ENCODE peak calls at places on chromosome 2, in six cellular contexts. One of them, this sample, is unnamed.

GRCh38 chr2:65383571-65384488 is 48.6 kb downstream of the SPRED2 start:
- DNase-seq in Peyer's patch: no peak
- DNase-seq in heart left ventricle: peak; percentile 49
- DNase-seq in A549: no peak
- DNase-seq in prostate gland: peak; percentile 41
- DNase-seq in body of pancreas: peak; percentile 57
- DNase-seq in this sample: no peak

GRCh38 chr2:81545626-81546025 is 1241.1 kb upstream of the LRRTM1 start:
- DNase-seq in Peyer's patch: no peak
- DNase-seq in heart left ventricle: no peak
- DNase-seq in A549: no peak
- DNase-seq in prostate gland: no peak
- DNase-seq in body of pancreas: no peak
- DNase-seq in this sample: no peak

GRCh38 chr2:120390381-120391055 is 44.6 kb downstream of the INHBB start:
- DNase-seq in Peyer's patch: peak; percentile 18
- DNase-seq in heart left ventricle: peak; percentile 7
- DNase-seq in A549: no peak
- DNase-seq in prostate gland: no peak
- DNase-seq in body of pancreas: peak; percentile 3
- DNase-seq in this sample: no peak

GRCh38 chr2:201532686-201533304 is 81.3 kb downstream of the STRADB start:
- DNase-seq in Peyer's patch: no peak
- DNase-seq in heart left ventricle: no peak
- DNase-seq in A549: no peak
- DNase-seq in prostate gland: no peak
- DNase-seq in body of pancreas: no peak
- DNase-seq in this sample: no peak

GRCh38 chr2:42128731-42129486 is 40.2 kb upstream of the EML4 start:
- DNase-seq in Peyer's patch: no peak
- DNase-seq in heart left ventricle: no peak
- DNase-seq in A549: no peak
- DNase-seq in prostate gland: peak; percentile 55
- DNase-seq in body of pancreas: no peak
- DNase-seq in this sample: no peak

GRCh38 chr2:223058952-223059716 is 7.1 kb downstream of the KCNE4 start:
- DNase-seq in Peyer's patch: no peak
- DNase-seq in heart left ventricle: no peak
- DNase-seq in A549: peak; percentile 56
- DNase-seq in prostate gland: no peak
- DNase-seq in body of pancreas: peak; percentile 53
- DNase-seq in this sample: no peak

GRCh38 chr2:39281391-39281790 is 37.6 kb upstream of the CDKL4 start:
- DNase-seq in Peyer's patch: no peak
- DNase-seq in heart left ventricle: no peak
- DNase-seq in A549: no peak
- DNase-seq in prostate gland: no peak
- DNase-seq in body of pancreas: no peak
- DNase-seq in this sample: no peak

GRCh38 chr2:224946911-224947310 is 95.4 kb downstream of the DOCK10 start:
- DNase-seq in Peyer's patch: no peak
- DNase-seq in heart left ventricle: no peak
- DNase-seq in A549: no peak
- DNase-seq in prostate gland: no peak
- DNase-seq in body of pancreas: no peak
- DNase-seq in this sample: no peak

GRCh38 chr2:74199871-74200305 is 1.5 kb downstream of the MTHFD2 start:
- DNase-seq in Peyer's patch: no peak
- DNase-seq in heart left ventricle: no peak
- DNase-seq in A549: no peak
- DNase-seq in prostate gland: no peak
- DNase-seq in body of pancreas: no peak
- DNase-seq in this sample: no peak

GRCh38 chr2:60515751-60516226 is 37.7 kb downstream of the BCL11A start:
- DNase-seq in Peyer's patch: no peak
- DNase-seq in heart left ventricle: no peak
- DNase-seq in A549: no peak
- DNase-seq in prostate gland: no peak
- DNase-seq in body of pancreas: no peak
- DNase-seq in this sample: peak; percentile 54

GRCh38 chr2:6674381-6674780 is 191.3 kb downstream of the CMPK2 start:
- DNase-seq in Peyer's patch: no peak
- DNase-seq in heart left ventricle: no peak
- DNase-seq in A549: no peak
- DNase-seq in prostate gland: no peak
- DNase-seq in body of pancreas: no peak
- DNase-seq in this sample: no peak

GRCh38 chr2:136008205-136008865 is 22.9 kb upstream of the DARS1 start:
- DNase-seq in Peyer's patch: no peak
- DNase-seq in heart left ventricle: peak; percentile 69
- DNase-seq in A549: no peak
- DNase-seq in prostate gland: no peak
- DNase-seq in body of pancreas: peak; percentile 12
- DNase-seq in this sample: peak; percentile 87

GRCh38 chr2:234462218-234462992 is 34.5 kb downstream of the ARL4C start:
- DNase-seq in Peyer's patch: no peak
- DNase-seq in heart left ventricle: no peak
- DNase-seq in A549: peak; percentile 33
- DNase-seq in prostate gland: no peak
- DNase-seq in body of pancreas: no peak
- DNase-seq in this sample: no peak

GRCh38 chr2:74902281-74902860 is 56.1 kb upstream of the POLE4 start:
- DNase-seq in Peyer's patch: no peak
- DNase-seq in heart left ventricle: no peak
- DNase-seq in A549: no peak
- DNase-seq in prostate gland: no peak
- DNase-seq in body of pancreas: no peak
- DNase-seq in this sample: no peak

DNA sequence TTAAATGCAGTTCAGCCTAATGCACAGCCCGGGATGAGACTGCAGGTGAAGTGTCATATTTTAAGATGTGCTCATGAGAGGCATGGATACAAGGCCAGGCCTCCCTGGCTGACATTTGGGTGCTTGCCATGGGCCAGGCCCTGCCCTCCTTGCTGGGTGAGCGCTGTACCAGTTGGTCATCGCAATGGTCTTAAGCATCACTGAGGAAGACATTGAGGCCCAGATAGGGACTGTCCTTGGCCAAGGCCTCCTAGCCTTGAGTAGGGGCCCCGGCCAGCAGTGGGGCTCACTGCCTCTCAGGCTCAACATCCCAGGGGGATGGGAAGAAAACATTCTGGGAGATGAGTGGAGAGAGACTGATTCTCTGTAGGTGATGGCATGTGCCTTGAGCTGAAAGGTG is 184.3 kb downstream of the SH3RF3 start:
- DNase-seq in Peyer's patch: no peak
- DNase-seq in heart left ventricle: no peak
- DNase-seq in A549: no peak
- DNase-seq in prostate gland: no peak
- DNase-seq in body of pancreas: no peak
- DNase-seq in this sample: no peak
- TF ChIP-seq CTCF in Peyer's patch: no peak
- TF ChIP-seq CTCF in heart left ventricle: no peak
- TF ChIP-seq CTCF in A549: no peak
- TF ChIP-seq CTCF in prostate gland: no peak
- TF ChIP-seq CTCF in body of pancreas: no peak
- TF ChIP-seq CTCF in this sample: no peak

GRCh38 chr2:96530144-96530430 is 6.5 kb upstream of the ARID5A start:
- DNase-seq in Peyer's patch: no peak
- DNase-seq in heart left ventricle: no peak
- DNase-seq in A549: no peak
- DNase-seq in prostate gland: no peak
- DNase-seq in body of pancreas: no peak
- DNase-seq in this sample: no peak
- H3K4me1 ChIP-seq in Peyer's patch: peaks cover 54% of the 10 kb centered on the region
- H3K4me1 ChIP-seq in heart left ventricle: peaks cover 81% of the 10 kb centered on the region
- H3K4me1 ChIP-seq in A549: peaks cover 27% of the 10 kb centered on the region
- H3K4me1 ChIP-seq in prostate gland: peaks cover 14% of the 10 kb centered on the region
- H3K4me1 ChIP-seq in body of pancreas: peaks cover 18% of the 10 kb centered on the region
- H3K4me1 ChIP-seq in this sample: peaks cover 58% of the 10 kb centered on the region

GRCh38 chr2:221572180-221572820 is at the start of gene EPHA4:
- DNase-seq in Peyer's patch: peak; percentile 91
- DNase-seq in heart left ventricle: peak; percentile 92
- DNase-seq in A549: peak; percentile 79
- DNase-seq in prostate gland: peak; percentile 90
- DNase-seq in body of pancreas: peak; percentile 94
- DNase-seq in this sample: peak; percentile 86
- TF ChIP-seq POLR2A in Peyer's patch: peak; percentile 59
- TF ChIP-seq POLR2A in heart left ventricle: peak; percentile 51
- TF ChIP-seq POLR2A in A549: peak; percentile 40
- TF ChIP-seq POLR2A in prostate gland: peak; percentile 70
- TF ChIP-seq POLR2A in body of pancreas: peak; percentile 21
- TF ChIP-seq POLR2A in this sample: no peak

GRCh38 chr2:144512421-144513272 is 7.3 kb downstream of the ZEB2 start:
- DNase-seq in Peyer's patch: no peak
- DNase-seq in heart left ventricle: no peak
- DNase-seq in A549: no peak
- DNase-seq in prostate gland: no peak
- DNase-seq in body of pancreas: no peak
- DNase-seq in this sample: no peak

GRCh38 chr2:144513388-144514100 is 6.4 kb downstream of the ZEB2 start:
- DNase-seq in Peyer's patch: no peak
- DNase-seq in heart left ventricle: peak; percentile 41
- DNase-seq in A549: no peak
- DNase-seq in prostate gland: no peak
- DNase-seq in body of pancreas: no peak
- DNase-seq in this sample: no peak

GRCh38 chr2:144511222-144511855 is 8.6 kb downstream of the ZEB2 start:
- DNase-seq in Peyer's patch: no peak
- DNase-seq in heart left ventricle: no peak
- DNase-seq in A549: no peak
- DNase-seq in prostate gland: no peak
- DNase-seq in body of pancreas: no peak
- DNase-seq in this sample: no peak

GRCh38 chr2:144510206-144510991 is 9.5 kb downstream of the ZEB2 start:
- DNase-seq in Peyer's patch: no peak
- DNase-seq in heart left ventricle: peak; percentile 73
- DNase-seq in A549: no peak
- DNase-seq in prostate gland: no peak
- DNase-seq in body of pancreas: no peak
- DNase-seq in this sample: no peak

GRCh38 chr2:144511945-144512344 is 8.0 kb downstream of the ZEB2 start:
- DNase-seq in Peyer's patch: no peak
- DNase-seq in heart left ventricle: no peak
- DNase-seq in A549: no peak
- DNase-seq in prostate gland: no peak
- DNase-seq in body of pancreas: no peak
- DNase-seq in this sample: no peak
- TF ChIP-seq CTCF in Peyer's patch: no peak
- TF ChIP-seq CTCF in heart left ventricle: no peak
- TF ChIP-seq CTCF in A549: no peak
- TF ChIP-seq CTCF in prostate gland: no peak
- TF ChIP-seq CTCF in body of pancreas: no peak
- TF ChIP-seq CTCF in this sample: no peak

DNA sequence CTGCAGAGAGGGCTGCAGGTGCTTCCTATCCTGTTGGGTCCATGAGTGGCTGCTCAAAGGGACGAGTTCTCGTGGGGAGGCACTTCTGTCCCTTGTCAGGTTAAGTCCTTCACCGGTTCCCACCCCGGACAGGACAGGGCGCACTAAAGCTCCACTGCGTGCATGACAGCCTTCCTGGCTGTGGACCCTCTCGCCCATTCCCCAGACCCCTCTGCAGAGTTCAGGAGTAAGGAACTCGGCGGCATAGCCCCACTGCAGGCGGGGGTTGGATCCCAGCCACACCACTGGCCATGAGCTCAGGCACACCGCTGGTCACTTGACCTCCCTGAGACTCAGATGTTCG is 147.5 kb upstream of the ID2 start:
- DNase-seq in Peyer's patch: no peak
- DNase-seq in heart left ventricle: no peak
- DNase-seq in A549: no peak
- DNase-seq in prostate gland: no peak
- DNase-seq in body of pancreas: no peak
- DNase-seq in this sample: no peak
- H3K4me1 ChIP-seq in Peyer's patch: peaks cover 12% of the 10 kb centered on the region
- H3K4me1 ChIP-seq in heart left ventricle: peaks cover 31% of the 10 kb centered on the region
- H3K4me1 ChIP-seq in A549: no peaks in the 10 kb centered on the region
- H3K4me1 ChIP-seq in prostate gland: peaks cover 5% of the 10 kb centered on the region
- H3K4me1 ChIP-seq in body of pancreas: peaks cover 23% of the 10 kb centered on the region
- H3K4me1 ChIP-seq in this sample: peaks cover 31% of the 10 kb centered on the region

DNA sequence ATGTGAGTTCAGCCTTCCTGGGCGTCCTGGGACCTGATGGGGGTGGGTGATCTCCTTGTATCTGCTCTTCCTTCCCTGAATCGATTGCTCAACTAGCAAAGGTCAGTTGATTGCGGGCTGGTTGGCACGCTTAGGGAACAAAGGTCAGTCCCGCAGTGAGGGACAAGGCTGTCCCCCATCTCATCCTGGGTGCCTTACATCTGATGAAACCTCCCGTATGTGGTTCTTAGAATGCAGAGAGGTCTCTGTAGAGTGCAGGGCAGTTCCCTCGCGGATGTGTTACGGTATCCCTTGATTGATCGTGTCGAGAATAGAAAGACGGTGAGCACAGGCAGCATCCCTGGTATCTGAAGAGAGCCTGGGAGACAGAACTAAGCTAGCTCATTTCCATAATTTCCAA is 56.4 kb upstream of the RBM44 start:
- DNase-seq in Peyer's patch: peak; percentile 70
- DNase-seq in heart left ventricle: no peak
- DNase-seq in A549: no peak
- DNase-seq in prostate gland: no peak
- DNase-seq in body of pancreas: no peak
- DNase-seq in this sample: no peak
- TF ChIP-seq POLR2A in Peyer's patch: no peak
- TF ChIP-seq POLR2A in heart left ventricle: no peak
- TF ChIP-seq POLR2A in A549: no peak
- TF ChIP-seq POLR2A in prostate gland: no peak
- TF ChIP-seq POLR2A in body of pancreas: no peak
- TF ChIP-seq POLR2A in this sample: no peak

This sample was measured in upper lobe of left lung.